ENCODE peak calls at places on chromosomes 2 and 18, in eight cellular contexts. One of them, this sample, is unnamed. For H3K4me1, the result is how much of the 10 kb centered on the place peaks cover.

GRCh38 chr18:22307528-22307927 is 110.2 kb downstream of the CTAGE1 start:
- DNase-seq in tibial nerve: no peak
- DNase-seq in RWPE2: no peak
- DNase-seq in H1: no peak
- DNase-seq in left lung: no peak
- DNase-seq in endodermal cell: no peak
- DNase-seq in pancreas: no peak
- DNase-seq in OCI-LY7: no peak
- DNase-seq in this sample: no peak

GRCh38 chr2:200306969-200307811 is 697 bp downstream of the SPATS2L start:
- DNase-seq in tibial nerve: peak
- DNase-seq in RWPE2: no peak
- DNase-seq in H1: no peak
- DNase-seq in left lung: peak
- DNase-seq in endodermal cell: peak
- DNase-seq in pancreas: peak
- DNase-seq in OCI-LY7: peak
- DNase-seq in this sample: peak

GRCh38 chr2:77521931-77522470 is at the start of gene LRRTM4:
- DNase-seq in tibial nerve: no peak
- DNase-seq in RWPE2: no peak
- DNase-seq in H1: no peak
- DNase-seq in left lung: no peak
- DNase-seq in endodermal cell: peak
- DNase-seq in pancreas: no peak
- DNase-seq in OCI-LY7: no peak
- DNase-seq in this sample: peak

GRCh38 chr2:178397002-178397605 is 53.9 kb downstream of the PRKRA start:
- DNase-seq in tibial nerve: no peak
- DNase-seq in RWPE2: no peak
- DNase-seq in H1: no peak
- DNase-seq in left lung: no peak
- DNase-seq in endodermal cell: no peak
- DNase-seq in pancreas: no peak
- DNase-seq in OCI-LY7: peak
- DNase-seq in this sample: no peak

GRCh38 chr2:159224061-159224813 is 62.3 kb downstream of the WDSUB1 start:
- DNase-seq in tibial nerve: no peak
- DNase-seq in RWPE2: no peak
- DNase-seq in H1: no peak
- DNase-seq in left lung: no peak
- DNase-seq in endodermal cell: peak
- DNase-seq in pancreas: no peak
- DNase-seq in OCI-LY7: no peak
- DNase-seq in this sample: no peak

GRCh38 chr2:102660070-102660469 is 40.7 kb downstream of the SLC9A2 start:
- DNase-seq in tibial nerve: no peak
- DNase-seq in RWPE2: no peak
- DNase-seq in H1: no peak
- DNase-seq in left lung: no peak
- DNase-seq in endodermal cell: no peak
- DNase-seq in pancreas: no peak
- DNase-seq in OCI-LY7: no peak
- DNase-seq in this sample: no peak

GRCh38 chr2:238900511-238900910 is 52.6 kb downstream of the TWIST2 start:
- DNase-seq in tibial nerve: no peak
- DNase-seq in RWPE2: no peak
- DNase-seq in H1: no peak
- DNase-seq in left lung: no peak
- DNase-seq in endodermal cell: no peak
- DNase-seq in pancreas: no peak
- DNase-seq in OCI-LY7: no peak
- DNase-seq in this sample: peak

GRCh38 chr2:39216495-39217191 is 27.1 kb downstream of the CDKL4 start:
- DNase-seq in tibial nerve: no peak
- DNase-seq in RWPE2: no peak
- DNase-seq in H1: no peak
- DNase-seq in left lung: no peak
- DNase-seq in endodermal cell: no peak
- DNase-seq in pancreas: no peak
- DNase-seq in OCI-LY7: no peak
- DNase-seq in this sample: no peak

GRCh38 chr2:149068996-149069888 is 30.7 kb downstream of the LYPD6B start:
- DNase-seq in tibial nerve: no peak
- DNase-seq in RWPE2: no peak
- DNase-seq in H1: no peak
- DNase-seq in left lung: no peak
- DNase-seq in endodermal cell: no peak
- DNase-seq in pancreas: no peak
- DNase-seq in OCI-LY7: no peak
- DNase-seq in this sample: no peak

GRCh38 chr2:30180230-30180629 is 33.4 kb downstream of the YPEL5 start:
- DNase-seq in tibial nerve: no peak
- DNase-seq in RWPE2: no peak
- DNase-seq in H1: no peak
- DNase-seq in left lung: no peak
- DNase-seq in endodermal cell: no peak
- DNase-seq in pancreas: no peak
- DNase-seq in OCI-LY7: no peak
- DNase-seq in this sample: no peak

GRCh38 chr2:190862591-190862991 is 18.0 kb upstream of the GLS start:
- DNase-seq in tibial nerve: no peak
- DNase-seq in RWPE2: no peak
- DNase-seq in H1: no peak
- DNase-seq in left lung: no peak
- DNase-seq in endodermal cell: no peak
- DNase-seq in pancreas: no peak
- DNase-seq in OCI-LY7: no peak
- DNase-seq in this sample: no peak

GRCh38 chr18:62030091-62030985 is 137.5 kb upstream of the RNF152 start:
- DNase-seq in tibial nerve: no peak
- DNase-seq in RWPE2: no peak
- DNase-seq in H1: no peak
- DNase-seq in left lung: no peak
- DNase-seq in endodermal cell: no peak
- DNase-seq in pancreas: no peak
- DNase-seq in OCI-LY7: no peak
- DNase-seq in this sample: no peak

GRCh38 chr2:160596431-160596830 is 102.8 kb upstream of the RBMS1 start:
- DNase-seq in tibial nerve: no peak
- DNase-seq in RWPE2: no peak
- DNase-seq in H1: no peak
- DNase-seq in left lung: no peak
- DNase-seq in endodermal cell: no peak
- DNase-seq in pancreas: no peak
- DNase-seq in OCI-LY7: no peak
- DNase-seq in this sample: no peak

GRCh38 chr18:54181856-54182612 is 42.4 kb downstream of the MBD2 start:
- DNase-seq in tibial nerve: no peak
- DNase-seq in RWPE2: no peak
- DNase-seq in H1: no peak
- DNase-seq in left lung: no peak
- DNase-seq in endodermal cell: no peak
- DNase-seq in pancreas: no peak
- DNase-seq in OCI-LY7: no peak
- DNase-seq in this sample: no peak

DNA sequence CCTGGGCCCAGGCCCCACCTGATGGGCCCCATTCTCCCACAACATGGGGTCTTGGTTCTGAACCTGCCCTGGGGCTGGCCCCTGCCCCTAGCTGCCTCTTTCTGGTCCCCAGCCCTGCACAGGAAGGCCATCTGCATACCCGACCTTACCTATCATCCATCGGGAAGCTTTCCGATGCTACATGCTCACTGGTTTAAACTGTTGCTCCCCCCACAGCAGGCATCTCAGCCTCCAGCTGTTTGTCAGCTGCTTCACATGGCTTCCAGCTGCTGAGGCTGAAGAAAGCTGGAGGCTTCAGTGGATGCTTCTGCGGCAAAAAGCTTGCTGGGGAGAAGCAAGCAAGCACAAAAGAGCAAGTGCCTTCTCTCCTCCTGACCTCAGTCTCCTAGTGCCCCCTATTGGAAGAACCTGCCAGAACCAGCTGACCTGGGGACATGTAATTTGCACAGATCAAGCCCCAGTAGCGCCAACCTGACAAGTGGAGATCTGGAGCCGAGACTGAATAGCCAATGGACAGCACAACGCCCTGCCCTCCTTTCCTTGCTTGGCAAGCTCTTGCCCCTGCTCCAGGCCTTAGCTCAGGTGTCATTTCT is 24.1 kb upstream of the RHOB start:
- DNase-seq in tibial nerve: no peak
- DNase-seq in RWPE2: no peak
- DNase-seq in H1: no peak
- DNase-seq in left lung: no peak
- DNase-seq in endodermal cell: peak
- DNase-seq in pancreas: no peak
- DNase-seq in OCI-LY7: peak
- DNase-seq in this sample: no peak
- TF ChIP-seq CTCF in tibial nerve: no peak
- TF ChIP-seq CTCF in RWPE2: no peak
- TF ChIP-seq CTCF in H1: peak
- TF ChIP-seq CTCF in left lung: no peak
- TF ChIP-seq CTCF in endodermal cell: peak
- TF ChIP-seq CTCF in pancreas: no peak
- TF ChIP-seq CTCF in OCI-LY7: peak
- TF ChIP-seq CTCF in this sample: peak

GRCh38 chr2:58594175-58594574 is 353.1 kb upstream of the FANCL start:
- DNase-seq in tibial nerve: no peak
- DNase-seq in RWPE2: no peak
- DNase-seq in H1: no peak
- DNase-seq in left lung: no peak
- DNase-seq in endodermal cell: peak
- DNase-seq in pancreas: no peak
- DNase-seq in OCI-LY7: peak
- DNase-seq in this sample: no peak

GRCh38 chr2:58601017-58601416 is 359.9 kb upstream of the FANCL start:
- DNase-seq in tibial nerve: no peak
- DNase-seq in RWPE2: no peak
- DNase-seq in H1: no peak
- DNase-seq in left lung: no peak
- DNase-seq in endodermal cell: no peak
- DNase-seq in pancreas: no peak
- DNase-seq in OCI-LY7: no peak
- DNase-seq in this sample: no peak

GRCh38 chr2:58598171-58598570 is 357.0 kb upstream of the FANCL start:
- DNase-seq in tibial nerve: no peak
- DNase-seq in RWPE2: no peak
- DNase-seq in H1: no peak
- DNase-seq in left lung: no peak
- DNase-seq in endodermal cell: no peak
- DNase-seq in pancreas: no peak
- DNase-seq in OCI-LY7: no peak
- DNase-seq in this sample: no peak

GRCh38 chr2:58594762-58595161 is 353.6 kb upstream of the FANCL start:
- DNase-seq in tibial nerve: no peak
- DNase-seq in RWPE2: no peak
- DNase-seq in H1: no peak
- DNase-seq in left lung: no peak
- DNase-seq in endodermal cell: no peak
- DNase-seq in pancreas: no peak
- DNase-seq in OCI-LY7: no peak
- DNase-seq in this sample: no peak

DNA sequence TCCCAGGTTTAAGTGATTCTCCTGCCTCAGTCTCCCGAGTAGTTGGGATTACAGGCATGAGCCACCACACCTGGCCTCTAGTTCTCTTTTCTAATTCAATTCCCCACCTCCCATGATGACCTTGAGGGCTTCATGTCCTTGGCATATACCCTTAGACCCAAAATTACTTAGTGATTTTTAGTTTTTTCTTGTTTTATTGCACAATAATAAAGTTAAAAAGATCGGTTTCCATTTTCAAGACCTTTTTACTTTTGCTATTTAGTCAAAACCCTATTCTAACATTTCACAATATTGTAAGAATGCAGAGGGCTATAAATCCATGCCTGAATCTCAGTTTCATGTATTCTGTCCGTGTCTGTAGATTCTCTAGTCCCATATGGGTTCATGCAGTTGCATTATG is 354.6 kb upstream of the FANCL start:
- DNase-seq in tibial nerve: no peak
- DNase-seq in RWPE2: no peak
- DNase-seq in H1: no peak
- DNase-seq in left lung: no peak
- DNase-seq in endodermal cell: no peak
- DNase-seq in pancreas: no peak
- DNase-seq in OCI-LY7: no peak
- DNase-seq in this sample: no peak
- H3K4me1 ChIP-seq in tibial nerve: under half
- H3K4me1 ChIP-seq in RWPE2: under half
- H3K4me1 ChIP-seq in H1: under half
- H3K4me1 ChIP-seq in left lung: under half
- H3K4me1 ChIP-seq in endodermal cell: under half
- H3K4me1 ChIP-seq in pancreas: under half
- H3K4me1 ChIP-seq in OCI-LY7: under half
- H3K4me1 ChIP-seq in this sample: under half

GRCh38 chr2:42096869-42097591 is 49.2 kb downstream of the PKDCC start:
- DNase-seq in tibial nerve: no peak
- DNase-seq in RWPE2: no peak
- DNase-seq in H1: no peak
- DNase-seq in left lung: no peak
- DNase-seq in endodermal cell: peak
- DNase-seq in pancreas: no peak
- DNase-seq in OCI-LY7: no peak
- DNase-seq in this sample: no peak

GRCh38 chr2:42101641-42102605 is 54.1 kb downstream of the PKDCC start:
- DNase-seq in tibial nerve: peak
- DNase-seq in RWPE2: no peak
- DNase-seq in H1: no peak
- DNase-seq in left lung: peak
- DNase-seq in endodermal cell: peak
- DNase-seq in pancreas: peak
- DNase-seq in OCI-LY7: peak
- DNase-seq in this sample: peak

GRCh38 chr2:42100696-42101585 is 53.1 kb downstream of the PKDCC start:
- DNase-seq in tibial nerve: no peak
- DNase-seq in RWPE2: no peak
- DNase-seq in H1: no peak
- DNase-seq in left lung: peak
- DNase-seq in endodermal cell: peak
- DNase-seq in pancreas: peak
- DNase-seq in OCI-LY7: no peak
- DNase-seq in this sample: peak

GRCh38 chr2:42098571-42099430 is 51.0 kb downstream of the PKDCC start:
- DNase-seq in tibial nerve: no peak
- DNase-seq in RWPE2: no peak
- DNase-seq in H1: no peak
- DNase-seq in left lung: peak
- DNase-seq in endodermal cell: peak
- DNase-seq in pancreas: no peak
- DNase-seq in OCI-LY7: peak
- DNase-seq in this sample: no peak

GRCh38 chr2:42099431-42100173 is 51.8 kb downstream of the PKDCC start:
- DNase-seq in tibial nerve: no peak
- DNase-seq in RWPE2: no peak
- DNase-seq in H1: no peak
- DNase-seq in left lung: no peak
- DNase-seq in endodermal cell: peak
- DNase-seq in pancreas: no peak
- DNase-seq in OCI-LY7: peak
- DNase-seq in this sample: no peak
- H3K27ac ChIP-seq in tibial nerve: peak
- H3K27ac ChIP-seq in RWPE2: no peak
- H3K27ac ChIP-seq in H1: no peak
- H3K27ac ChIP-seq in left lung: peak
- H3K27ac ChIP-seq in endodermal cell: no peak
- H3K27ac ChIP-seq in pancreas: no peak
- H3K27ac ChIP-seq in OCI-LY7: no peak
- H3K27ac ChIP-seq in this sample: no peak

GRCh38 chr2:170716851-170717598 is 1.9 kb downstream of the SP5 start:
- DNase-seq in tibial nerve: peak
- DNase-seq in RWPE2: no peak
- DNase-seq in H1: peak
- DNase-seq in left lung: no peak
- DNase-seq in endodermal cell: peak
- DNase-seq in pancreas: no peak
- DNase-seq in OCI-LY7: no peak
- DNase-seq in this sample: peak
- TF ChIP-seq CTCF in tibial nerve: peak
- TF ChIP-seq CTCF in RWPE2: peak
- TF ChIP-seq CTCF in H1: peak
- TF ChIP-seq CTCF in left lung: peak
- TF ChIP-seq CTCF in endodermal cell: peak
- TF ChIP-seq CTCF in pancreas: peak
- TF ChIP-seq CTCF in OCI-LY7: no peak
- TF ChIP-seq CTCF in this sample: peak

This sample was measured in psoas muscle.